ENCODE peak calls at places on chromosome 16, in eight cellular contexts. K is stimulated activated CD8-positive, alpha-beta memory T cell treated with anti-CD3 and anti-CD28 coated beads, Interleukin-7, amount 100 ng/mL, for 24 hours; W is progenitor cell of endocrine pancreas; A is Kasumi-1; Z is hippocampal formation; H is mesothelial cell of epicardium; I is skeletal muscle cell; U is NCI-H1092 treated with DMSO at 0.1 percent for 48 hours. D is an unnamed sample.

GRCh38 chr16:80369559-80369958 is 171.2 kb upstream of the DYNLRB2 start:
- DNase-seq in U (peak), W (peak), H (no peak), K (no peak), I (peak), A (no peak), Z (peak), D (no peak)

GRCh38 chr16:12214509-12214908 is 238.0 kb downstream of the SNX29 start:
- DNase-seq in H (no peak), K (no peak), A (no peak), Z (no peak), U (peak), I (no peak), W (no peak), D (no peak)

GRCh38 chr16:4261557-4262172 is 11.2 kb downstream of the TFAP4 start:
- DNase-seq in A (no peak), W (peak), U (no peak), K (no peak), Z (no peak), I (no peak), H (peak), D (no peak)

GRCh38 chr16:29147710-29148425 is 163.0 kb downstream of the LAT start:
- DNase-seq in Z (no peak), K (no peak), I (no peak), A (no peak), W (no peak), U (no peak), H (no peak), D (no peak)

GRCh38 chr16:8686031-8686621 is 11.7 kb downstream of the ABAT start:
- DNase-seq in U (peak), H (no peak), Z (peak), W (no peak), I (no peak), K (no peak), A (no peak), D (peak)

GRCh38 chr16:20799599-20799998 is 6.7 kb downstream of the ERI2 start:
- DNase-seq in Z (peak), K (no peak), A (peak), W (no peak), U (no peak), I (no peak), H (no peak), D (no peak)

GRCh38 chr16:8855051-8855786 is 13.6 kb downstream of the CARHSP1 start:
- DNase-seq in U (no peak), K (no peak), H (no peak), I (no peak), Z (no peak), A (no peak), W (no peak), D (no peak)

GRCh38 chr16:67191995-67192681 is at the start of gene E2F4:
- DNase-seq in U (peak), K (peak), A (peak), Z (peak), H (peak), W (peak), I (no peak), D (peak)

GRCh38 chr16:7185689-7186088 is 147.0 kb upstream of the RBFOX1 start:
- DNase-seq in A (no peak), W (no peak), K (no peak), Z (no peak), I (no peak), U (no peak), H (no peak), D (no peak)

GRCh38 chr16:74999683-75000480 is 1.1 kb downstream of the ZNRF1 start:
- DNase-seq in Z (no peak), U (peak), K (no peak), H (peak), I (no peak), A (no peak), W (peak), D (peak)

GRCh38 chr16:69306031-69306430 is 5.1 kb upstream of the VPS4A start:
- DNase-seq in A (no peak), W (no peak), K (no peak), Z (no peak), H (no peak), U (no peak), I (no peak), D (no peak)

GRCh38 chr16:535446-536405 is 8.2 kb downstream of the CAPN15 start:
- DNase-seq in W (no peak), Z (no peak), I (no peak), K (no peak), H (no peak), A (no peak), U (no peak), D (no peak)

GRCh38 chr16:55912022-55912421 is 36.8 kb upstream of the CES5A start:
- DNase-seq in I (no peak), U (no peak), K (no peak), H (no peak), A (no peak), W (no peak), Z (peak), D (peak)

GRCh38 chr16:5770118-5770517 is 672.5 kb upstream of the EEF2KMT start:
- DNase-seq in I (no peak), W (no peak), K (no peak), H (no peak), Z (no peak), U (no peak), A (no peak), D (no peak)

GRCh38 chr16:86806838-86807351 is 228.5 kb downstream of the FOXL1 start:
- DNase-seq in I (no peak), Z (no peak), W (no peak), U (no peak), A (no peak), H (peak), K (no peak), D (no peak)

GRCh38 chr16:4175849-4176248 is 59.6 kb upstream of the ADCY9 start:
- DNase-seq in A (no peak), Z (no peak), K (no peak), W (no peak), H (no peak), U (no peak), I (no peak), D (no peak)

GRCh38 chr16:4987250-4987579 is 29.1 kb downstream of the SEC14L5 start:
- DNase-seq in U (no peak), H (no peak), Z (no peak), I (no peak), K (no peak), W (no peak), A (no peak), D (no peak)

GRCh38 chr16:81938331-81939163 is 72.7 kb downstream of the SDR42E1 start:
- DNase-seq in U (no peak), Z (no peak), W (no peak), A (no peak), I (no peak), K (no peak), H (no peak), D (no peak)

GRCh38 chr16:66899945-66900688 is 18.6 kb downstream of the CDH16 start:
- DNase-seq in W (no peak), I (peak), K (no peak), U (peak), A (no peak), Z (no peak), H (peak), D (no peak)

GRCh38 chr16:51818342-51818944 is 667.4 kb upstream of the SALL1 start:
- DNase-seq in W (peak), K (no peak), A (no peak), Z (no peak), I (no peak), H (no peak), U (peak), D (peak)

GRCh38 chr16:82995927-82996441 is 369.2 kb downstream of the CDH13 start:
- DNase-seq in K (no peak), H (no peak), Z (no peak), A (no peak), U (peak), I (peak), W (no peak), D (no peak)

GRCh38 chr16:55559233-55559632 is 7.3 kb upstream of the CAPNS2 start:
- DNase-seq in Z (no peak), A (no peak), K (no peak), I (peak), U (no peak), H (no peak), W (no peak), D (no peak)

GRCh38 chr16:50683689-50684374 is 2.7 kb upstream of the SNX20 start:
- DNase-seq in H (no peak), A (peak), Z (no peak), I (no peak), W (no peak), K (no peak), U (no peak), D (no peak)

GRCh38 chr16:68662035-68662434 is 16.9 kb downstream of the CDH3 start:
- DNase-seq in K (no peak), Z (no peak), H (no peak), I (no peak), W (no peak), A (no peak), U (no peak), D (no peak)

GRCh38 chr16:86099326-86099725 is 200.4 kb downstream of the IRF8 start:
- DNase-seq in W (no peak), U (no peak), K (no peak), A (no peak), H (no peak), I (no peak), Z (no peak), D (no peak)

GRCh38 chr16:1763521-1764511 is 7.5 kb downstream of the NME3 start:
- DNase-seq in I (no peak), A (no peak), K (no peak), H (no peak), Z (no peak), W (no peak), U (no peak), D (no peak)

GRCh38 chr16:84667600-84668309 is 19.4 kb downstream of the KLHL36 start:
- DNase-seq in H (no peak), A (no peak), I (no peak), K (no peak), U (no peak), Z (no peak), W (no peak), D (no peak)

GRCh38 chr16:65494080-65494479 is 372.2 kb upstream of the CDH11 start:
- DNase-seq in W (no peak), A (no peak), H (no peak), Z (no peak), U (no peak), I (no peak), K (no peak), D (no peak)

GRCh38 chr16:48864055-48864454 is 254.1 kb upstream of the N4BP1 start:
- DNase-seq in K (no peak), H (no peak), U (no peak), A (no peak), I (no peak), W (no peak), Z (no peak), D (no peak)

D was measured in nucleus accumbens.